ENCODE peak calls at places on chromosomes 12 and 14, in six cellular contexts. E is GM13977, W is esophagus squamous epithelium, P is WTC11, D is vagina, F is nephron progenitor cell. V is an unnamed sample.

GRCh38 chr14:66404051-66404450 is 82.1 kb upstream of the CCDC196 start:
- DNase-seq in E (no peak), W (no peak), P (no peak), D (no peak), F (no peak), V (no peak)

GRCh38 chr12:132554857-132555630 is 55.3 kb downstream of the LRCOL1 start:
- DNase-seq in E (no peak), W (no peak), P (peak), D (no peak), F (peak), V (no peak)

GRCh38 chr12:63415357-63415756 is 252.9 kb downstream of the DPY19L2 start:
- DNase-seq in E (no peak), W (no peak), P (no peak), D (no peak), F (no peak), V (no peak)

GRCh38 chr12:5165296-5165970 is 121.8 kb downstream of the KCNA5 start:
- DNase-seq in E (no peak), W (no peak), P (no peak), D (no peak), F (no peak), V (no peak)

GRCh38 chr14:89011727-89012271 is 187.3 kb downstream of the TTC8 start:
- DNase-seq in E (no peak), W (no peak), P (no peak), D (no peak), F (no peak), V (no peak)

GRCh38 chr14:72439707-72440106 is 454.2 kb downstream of the DPF3 start:
- DNase-seq in E (no peak), W (no peak), P (no peak), D (no peak), F (no peak), V (no peak)

GRCh38 chr12:31562594-31563328 is 28.2 kb downstream of the DENND5B start:
- DNase-seq in E (no peak), W (no peak), P (no peak), D (no peak), F (no peak), V (peak)

GRCh38 chr14:89041245-89041585 is 216.8 kb downstream of the TTC8 start:
- DNase-seq in E (no peak), W (no peak), P (no peak), D (no peak), F (no peak), V (no peak)

GRCh38 chr12:69653703-69654102 is 43.0 kb upstream of the LRRC10 start:
- DNase-seq in E (no peak), W (no peak), P (no peak), D (no peak), F (no peak), V (no peak)

GRCh38 chr14:51653096-51653814 is 1.5 kb downstream of the FRMD6 start:
- DNase-seq in E (peak), W (no peak), P (no peak), D (no peak), F (no peak), V (no peak)

GRCh38 chr14:23376477-23377200 is at the start of gene CMTM5:
- DNase-seq in E (no peak), W (no peak), P (peak), D (no peak), F (peak), V (no peak)

GRCh38 chr12:119669744-119670472 is 2.0 kb downstream of the PRKAB1 start:
- DNase-seq in E (no peak), W (no peak), P (no peak), D (no peak), F (no peak), V (no peak)

GRCh38 chr12:48767047-48767446 is 21.8 kb downstream of the ADCY6 start:
- DNase-seq in E (no peak), W (no peak), P (no peak), D (no peak), F (no peak), V (no peak)

GRCh38 chr14:36588788-36589187 is 6.4 kb upstream of the NKX2-8 start:
- DNase-seq in E (no peak), W (no peak), P (no peak), D (no peak), F (no peak), V (no peak)

GRCh38 chr12:31591308-31591901 is 469 bp upstream of the DENND5B start:
- DNase-seq in E (peak), W (no peak), P (no peak), D (no peak), F (peak), V (peak)

GRCh38 chr12:109606261-109607028 is 32.9 kb downstream of the MVK start:
- DNase-seq in E (no peak), W (no peak), P (peak), D (no peak), F (peak), V (no peak)

GRCh38 chr14:105475916-105476845 is 1.6 kb downstream of the CRIP2 start:
- DNase-seq in E (no peak), W (no peak), P (no peak), D (no peak), F (no peak), V (no peak)

GRCh38 chr14:90513151-90514014 is 116.6 kb downstream of the CALM1 start:
- DNase-seq in E (no peak), W (no peak), P (no peak), D (no peak), F (peak), V (no peak)

GRCh38 chr14:104893435-104894207 is 28.6 kb downstream of the CEP170B start:
- DNase-seq in E (no peak), W (no peak), P (peak), D (no peak), F (no peak), V (no peak)

GRCh38 chr12:107184359-107184980 is 91.1 kb upstream of the CRY1 start:
- DNase-seq in E (no peak), W (no peak), P (no peak), D (no peak), F (no peak), V (no peak)

GRCh38 chr12:109822951-109823411 is 10.2 kb downstream of the TRPV4 start:
- DNase-seq in E (no peak), W (no peak), P (no peak), D (no peak), F (no peak), V (no peak)

GRCh38 chr14:102208741-102209140 is 69.0 kb downstream of the WDR20 start:
- DNase-seq in E (no peak), W (no peak), P (no peak), D (no peak), F (no peak), V (no peak)

GRCh38 chr12:3977621-3978020 is 104.4 kb upstream of the PARP11 start:
- DNase-seq in E (no peak), W (no peak), P (no peak), D (no peak), F (no peak), V (no peak)

GRCh38 chr14:29926701-29927595 is 699 bp downstream of the PRKD1 start:
- DNase-seq in E (peak), W (no peak), P (peak), D (no peak), F (peak), V (peak)
- TF ChIP-seq CTCF in E (no peak), W (no peak), P (no peak), D (no peak), F (no peak), V (peak)

DNA sequence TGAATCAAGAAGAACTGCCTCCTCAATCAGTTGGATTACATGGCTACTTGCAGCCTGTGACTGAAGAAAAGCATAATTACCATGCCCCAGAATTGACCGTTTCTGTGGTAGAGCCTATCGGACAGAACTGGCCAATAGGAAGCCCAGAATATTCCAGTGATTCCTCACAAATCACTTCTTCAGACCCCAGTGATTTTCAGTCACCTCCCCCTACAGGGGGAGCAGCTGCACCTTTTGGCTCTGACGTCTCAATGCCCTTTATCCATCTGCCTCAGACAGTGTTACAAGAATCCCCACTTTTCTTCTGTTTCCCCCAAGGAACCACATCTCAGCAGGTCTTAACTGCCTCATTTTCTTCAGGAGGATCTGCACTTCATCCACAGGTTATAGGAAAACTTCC is 80.8 kb downstream of the RAD52 start:
- DNase-seq in E (no peak), W (no peak), P (no peak), D (no peak), F (no peak), V (no peak)
- TF ChIP-seq CTCF in E (peak), W (no peak), P (no peak), D (no peak), F (no peak), V (no peak)

GRCh38 chr14:60515696-60516284 is 6.8 kb downstream of the SIX6 start:
- DNase-seq in E (no peak), W (no peak), P (peak), D (no peak), F (peak), V (peak)

GRCh38 chr14:60512952-60513554 is 4.1 kb downstream of the SIX6 start:
- DNase-seq in E (no peak), W (no peak), P (peak), D (no peak), F (no peak), V (no peak)

GRCh38 chr14:60510976-60511599 is 2.1 kb downstream of the SIX6 start:
- DNase-seq in E (no peak), W (no peak), P (peak), D (no peak), F (peak), V (no peak)

GRCh38 chr14:60515244-60515695 is 6.3 kb downstream of the SIX6 start:
- DNase-seq in E (no peak), W (no peak), P (no peak), D (no peak), F (no peak), V (no peak)

DNA sequence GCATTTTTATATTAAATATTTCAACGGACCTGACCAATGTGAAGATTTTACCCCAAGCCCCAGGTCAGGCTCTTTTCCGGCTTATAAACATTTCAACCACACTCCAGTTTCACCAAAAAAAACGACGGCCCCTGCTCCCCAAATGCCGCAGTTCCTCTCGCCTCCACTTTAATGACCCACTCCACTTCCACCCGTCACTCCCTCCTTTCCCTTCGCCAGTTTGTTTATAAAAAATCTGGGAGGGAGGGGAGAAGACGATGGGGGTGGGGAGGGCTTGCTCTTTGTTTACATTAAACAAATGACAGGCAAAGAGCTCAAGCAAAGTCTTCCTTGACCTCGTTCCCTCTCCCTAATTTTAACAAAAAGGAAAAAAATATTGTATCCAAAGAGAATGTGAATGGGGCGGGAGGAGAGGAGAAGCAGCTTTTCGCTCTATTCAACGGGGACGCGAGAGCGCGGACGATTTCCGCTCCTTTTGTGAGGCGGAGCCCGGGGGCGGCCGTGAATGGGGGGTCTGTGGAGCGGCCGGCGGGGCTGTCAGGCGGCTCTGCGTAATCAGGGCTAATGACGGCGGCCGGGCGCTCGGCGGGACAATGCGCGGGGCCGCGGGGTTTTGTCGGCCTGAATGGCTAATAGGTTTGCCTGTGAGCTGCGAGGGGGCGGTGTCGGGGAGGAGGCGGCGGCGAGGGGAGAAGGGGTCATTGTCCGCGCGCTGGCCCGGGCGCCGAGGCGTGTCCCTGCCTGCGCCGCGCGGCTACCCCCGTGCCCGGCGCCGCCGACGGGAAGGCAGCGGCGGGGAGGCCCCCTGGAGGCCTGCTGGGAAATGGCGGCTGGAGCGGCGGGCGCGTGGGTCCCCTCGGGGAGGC is 5.7 kb downstream of the SIX6 start:
- DNase-seq in E (peak), W (no peak), P (peak), D (no peak), F (peak), V (peak)
- TF ChIP-seq CTCF in E (peak), W (no peak), P (peak), D (no peak), F (peak), V (peak)

GRCh38 chr12:55722948-55723347 is 2.8 kb downstream of the RDH5 start:
- DNase-seq in E (no peak), W (no peak), P (no peak), D (no peak), F (no peak), V (no peak)

GRCh38 chr12:55721601-55722213 is 1.5 kb downstream of the RDH5 start:
- DNase-seq in E (no peak), W (no peak), P (no peak), D (no peak), F (no peak), V (no peak)

GRCh38 chr12:55720071-55720564 is at the start of gene RDH5:
- DNase-seq in E (no peak), W (no peak), P (no peak), D (no peak), F (no peak), V (no peak)

GRCh38 chr12:55719371-55719770 is 822 bp upstream of the RDH5 start:
- DNase-seq in E (no peak), W (no peak), P (no peak), D (no peak), F (no peak), V (no peak)

GRCh38 chr12:55720894-55721444 is 776 bp downstream of the RDH5 start:
- DNase-seq in E (no peak), W (no peak), P (peak), D (no peak), F (no peak), V (no peak)
- TF ChIP-seq CTCF in E (peak), W (peak), P (no peak), D (peak), F (no peak), V (peak)

DNA sequence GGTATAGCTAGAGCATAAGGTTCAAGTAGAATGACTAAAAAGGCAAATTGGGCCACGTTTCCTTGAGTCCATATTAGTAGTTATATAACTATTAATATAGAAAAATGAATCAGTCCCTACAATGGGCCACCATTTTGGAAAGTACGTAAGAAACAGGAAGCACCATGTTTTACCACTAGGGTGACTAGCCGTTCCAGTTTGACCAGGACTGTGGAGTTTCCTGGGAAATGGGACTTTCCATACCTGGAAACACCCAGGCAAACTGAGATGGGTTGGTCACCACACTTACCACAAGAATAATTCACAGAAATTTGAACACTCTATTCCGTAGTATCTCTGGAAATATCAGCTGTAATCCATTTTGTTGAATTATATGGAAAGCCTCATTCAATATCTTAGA is 2.1 kb upstream of the MAGOHB start:
- DNase-seq in E (no peak), W (no peak), P (no peak), D (no peak), F (no peak), V (no peak)
- TF ChIP-seq CTCF in E (no peak), W (no peak), P (no peak), D (no peak), F (no peak), V (no peak)

GRCh38 chr14:63045612-63046320 is 508 bp upstream of the KCNH5 start:
- DNase-seq in E (no peak), W (no peak), P (peak), D (no peak), F (peak), V (peak)
- TF ChIP-seq CTCF in E (no peak), W (peak), P (no peak), D (no peak), F (no peak), V (no peak)